ENCODE peak calls at places on chromosome 15, in five cellular contexts. L, S, N, Z and U are unnamed samples.
A peak's percentile ranks its signal among the peaks of the same experiment; 100 is the strongest.

GRCh38 chr15:29090617-29091466 is 178.8 kb downstream of the NSMCE3 start:
- DNase-seq in N (peak; percentile 73), Z (no peak), L (peak; percentile 11), S (peak; percentile 29), U (no peak)

GRCh38 chr15:61084944-61085367 is 144.1 kb downstream of the RORA start:
- DNase-seq in S (no peak), N (peak; percentile 33), Z (no peak), L (no peak), U (peak; percentile 24)

GRCh38 chr15:74209997-74210573 is 7.5 kb upstream of the STRA6 start:
- DNase-seq in L (peak; percentile 89), N (no peak), Z (no peak), S (peak; percentile 94), U (no peak)

GRCh38 chr15:93087825-93088199 is 1.2 kb downstream of the RGMA start:
- DNase-seq in Z (peak; percentile 61), N (peak; percentile 82), L (peak; percentile 5), S (peak; percentile 26), U (peak; percentile 86)

GRCh38 chr15:88118035-88118434 is 138.5 kb downstream of the NTRK3 start:
- DNase-seq in S (no peak), L (no peak), Z (no peak), N (no peak), U (no peak)

GRCh38 chr15:33963831-33964664 is 4.2 kb upstream of the CHRM5 start:
- DNase-seq in N (no peak), L (peak; percentile 37), S (peak; percentile 54), Z (no peak), U (peak; percentile 11)

GRCh38 chr15:90004252-90004651 is 3.1 kb downstream of the ZNF710 start:
- DNase-seq in S (no peak), L (no peak), Z (no peak), N (no peak), U (no peak)

GRCh38 chr15:51227967-51228783 is 110.2 kb downstream of the CYP19A1 start:
- DNase-seq in Z (peak; percentile 7), N (no peak), L (peak; percentile 89), S (peak; percentile 95), U (no peak)

GRCh38 chr15:78437762-78438594 is at the start of gene IREB2:
- DNase-seq in Z (peak; percentile 97), S (peak; percentile 98), N (peak; percentile 98), L (peak; percentile 98), U (peak; percentile 99)

GRCh38 chr15:78438595-78439285 is 724 bp downstream of the IREB2 start:
- DNase-seq in S (peak; percentile 72), L (no peak), Z (no peak), N (no peak), U (peak; percentile 57)

GRCh38 chr15:78434134-78434533 is 3.9 kb upstream of the IREB2 start:
- DNase-seq in L (no peak), Z (no peak), S (no peak), N (no peak), U (no peak)

GRCh38 chr15:78440375-78441373 is 2.7 kb downstream of the IREB2 start:
- DNase-seq in N (no peak), S (no peak), Z (no peak), L (no peak), U (no peak)

DNA sequence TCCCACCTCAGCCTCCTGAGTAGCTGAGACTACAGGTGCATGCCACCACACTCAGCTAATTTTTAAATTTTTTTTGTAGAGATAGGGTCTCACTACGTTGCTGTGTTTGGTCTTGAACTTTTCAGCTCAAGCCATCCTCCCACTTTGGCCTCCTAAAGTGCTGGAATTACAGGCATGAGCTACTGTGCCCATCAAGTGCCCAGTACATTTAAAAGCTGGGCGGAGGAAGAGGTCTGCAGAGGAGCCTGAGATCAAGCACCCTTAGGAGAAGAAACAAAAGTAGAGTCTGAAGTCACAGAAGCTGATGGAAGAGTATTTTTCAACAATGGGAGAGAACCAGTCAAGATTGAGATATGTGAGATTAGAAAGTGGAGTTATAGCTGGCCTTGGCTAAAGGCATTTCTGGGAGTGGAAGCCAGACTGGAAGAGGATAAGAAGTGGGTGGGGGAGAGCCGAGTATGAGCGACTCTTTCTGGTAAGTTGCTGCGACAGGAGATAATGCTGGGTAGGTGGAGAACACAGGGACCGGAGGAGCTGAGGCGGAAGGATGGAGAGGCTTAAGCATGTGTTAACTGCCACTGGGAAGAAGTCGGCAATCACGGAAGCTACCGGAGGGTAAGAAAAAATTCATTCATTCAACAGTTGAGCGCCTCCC is 782 bp upstream of the IREB2 start:
- DNase-seq in S (no peak), L (peak; percentile 20), N (peak; percentile 45), Z (no peak), U (no peak)
- H3K14ac ChIP-seq in S (no peak overlapping the region), L (peak overlapping the region; percentile 87), N (no peak overlapping the region), Z (no peak overlapping the region), U (no peak overlapping the region)

GRCh38 chr15:53861792-53862191 is 102.3 kb upstream of the WDR72 start:
- DNase-seq in L (no peak), S (no peak), Z (no peak), N (no peak), U (no peak)

DNA sequence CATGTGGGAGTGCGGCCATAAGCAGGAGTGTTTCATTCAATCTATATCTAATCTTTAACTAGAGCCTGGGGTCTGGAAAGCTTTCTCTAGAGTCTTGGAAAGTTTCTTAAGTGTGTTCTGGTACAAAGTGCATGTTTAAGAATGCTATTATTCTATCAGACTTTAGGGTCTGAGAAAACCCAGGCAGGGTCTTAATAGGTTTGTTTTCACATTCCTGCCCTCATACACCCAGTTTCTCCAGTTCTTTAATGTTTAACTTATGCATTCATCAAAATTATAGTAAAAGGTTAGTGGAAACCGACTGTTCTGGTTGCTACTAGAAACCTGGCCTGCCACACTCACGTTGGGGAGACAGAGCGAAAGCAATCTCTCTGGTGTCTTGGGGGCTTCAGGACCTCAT is 102.9 kb upstream of the WDR72 start:
- DNase-seq in N (no peak), S (no peak), Z (no peak), L (no peak), U (no peak)
- H3K14ac ChIP-seq in N (no peak overlapping the region), S (no peak overlapping the region), Z (no peak overlapping the region), L (no peak overlapping the region), U (no peak overlapping the region)

DNA sequence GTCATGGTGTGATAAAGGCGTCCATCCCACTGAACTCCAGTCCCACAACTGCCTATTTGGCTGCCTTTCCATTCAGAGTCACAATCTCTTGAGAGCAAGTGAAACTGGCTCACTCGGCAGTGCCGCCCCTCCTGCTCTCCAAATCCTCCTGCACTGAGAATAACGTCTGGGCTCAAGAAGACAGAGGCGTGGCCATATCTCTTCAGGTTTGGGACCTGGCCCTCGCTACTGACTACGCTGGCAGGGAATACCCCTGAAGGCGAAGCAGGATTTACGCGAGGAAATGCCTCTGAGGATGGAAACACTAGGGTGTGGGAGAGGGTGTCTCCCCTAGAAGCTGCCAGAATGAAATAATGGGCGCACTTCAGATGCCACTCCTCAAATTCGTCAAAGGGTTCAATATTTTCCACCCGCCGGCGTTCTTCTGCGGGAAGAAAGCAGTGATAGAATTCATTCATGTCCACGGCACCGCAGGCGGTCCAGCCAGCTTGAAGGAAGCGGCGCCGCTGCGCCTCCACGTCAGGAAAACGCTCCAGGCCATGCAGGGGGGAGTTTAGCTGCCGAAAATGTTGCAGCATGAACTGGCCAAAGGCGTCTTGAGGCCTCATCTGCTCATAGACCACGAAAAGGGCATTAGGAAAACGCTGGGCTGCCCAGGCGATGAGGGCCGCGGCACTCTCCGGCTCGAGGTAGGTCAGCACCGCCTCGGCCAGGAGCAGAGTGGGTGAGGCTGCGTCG is 982 bp downstream of the LCMT2 start:
- DNase-seq in L (peak; percentile 37), S (no peak), N (no peak), Z (no peak), U (peak; percentile 32)
- H3K14ac ChIP-seq in L (peak overlapping the region; percentile 86), S (no peak overlapping the region), N (peak overlapping the region; percentile 55), Z (no peak overlapping the region), U (peak overlapping the region; percentile 73)

DNA sequence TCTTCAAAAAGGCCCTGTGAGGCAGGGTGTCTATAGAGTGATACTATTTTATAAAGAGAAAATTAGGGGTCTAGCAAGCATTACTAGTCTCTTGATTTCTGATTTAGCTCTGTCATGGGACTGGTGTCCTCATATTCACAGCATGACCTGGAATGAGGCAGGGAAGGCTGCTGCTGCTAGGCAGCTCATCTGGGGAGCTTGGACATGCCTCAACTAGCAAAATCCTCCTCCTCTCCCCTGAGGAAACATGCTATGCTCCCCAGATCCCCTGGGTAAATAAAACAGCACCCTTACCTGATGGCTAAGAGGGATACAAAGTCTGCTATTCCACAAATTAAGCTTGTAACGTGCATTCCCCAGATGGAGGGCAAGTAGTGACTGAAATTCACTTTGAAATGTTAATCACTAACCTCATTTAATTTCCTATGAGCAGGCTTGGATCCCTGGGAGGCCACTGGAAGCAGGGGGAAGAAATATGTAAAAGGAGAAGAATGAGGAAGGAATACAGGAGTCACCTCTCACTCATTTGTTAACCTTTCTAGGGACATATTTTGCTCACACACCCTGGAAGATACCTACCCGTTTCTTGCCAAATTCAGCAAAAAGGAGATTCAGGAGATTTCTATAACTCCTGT is 709.4 kb downstream of the SQOR start:
- DNase-seq in L (no peak), Z (no peak), S (no peak), N (no peak), U (no peak)
- H3K14ac ChIP-seq in L (no peak overlapping the region), Z (no peak overlapping the region), S (no peak overlapping the region), N (no peak overlapping the region), U (no peak overlapping the region)

DNA sequence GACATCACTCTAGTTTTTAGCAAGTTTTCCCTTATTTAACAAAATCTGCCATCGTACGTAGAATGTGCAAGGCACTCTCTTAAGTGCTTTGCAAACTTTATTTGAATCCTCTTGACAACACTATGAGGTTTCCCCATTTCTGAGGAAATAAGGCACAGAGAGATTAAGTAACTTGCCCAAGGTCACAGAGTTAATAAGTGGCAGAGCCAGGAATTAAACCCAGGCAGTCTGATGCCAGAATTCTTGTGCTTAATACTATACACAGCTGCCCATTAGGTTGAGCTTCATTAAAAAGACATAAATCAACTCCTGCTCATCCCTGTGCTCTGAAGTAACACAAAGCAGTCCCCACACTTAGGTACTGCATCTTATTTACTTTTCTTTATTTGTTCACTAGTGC is 138.5 kb upstream of the TPM1 start:
- DNase-seq in S (no peak), L (no peak), N (no peak), Z (no peak), U (no peak)
- H3K14ac ChIP-seq in S (no peak overlapping the region), L (no peak overlapping the region), N (no peak overlapping the region), Z (no peak overlapping the region), U (no peak overlapping the region)